ENCODE peak calls at places on chromosomes 5 and 9, in eight cellular contexts. S is tibial nerve; O is PC-9; Z is effector memory CD4-positive, alpha-beta T cell; P is heart right ventricle; R is left lung; I is Caco-2; D is CD8-positive, alpha-beta T cell. B is an unnamed sample. For H3K4me1, the result is how much of the 10 kb centered on the place peaks cover.

GRCh38 chr5:57754616-57755015 is 272.0 kb upstream of the ACTBL2 start:
- DNase-seq in S (no peak), O (no peak), Z (no peak), P (no peak), R (no peak), I (no peak), D (no peak), B (no peak)

GRCh38 chr5:149392718-149393117 is 13.6 kb upstream of the IL17B start:
- DNase-seq in S (no peak), O (no peak), Z (no peak), P (no peak), R (peak), I (no peak), D (no peak), B (no peak)

GRCh38 chr9:130334915-130335314 is 69.4 kb downstream of the HMCN2 start:
- DNase-seq in S (no peak), O (no peak), Z (no peak), P (no peak), R (no peak), I (no peak), D (no peak), B (no peak)

GRCh38 chr5:135934939-135935338 is 19.8 kb downstream of the LECT2 start:
- DNase-seq in S (no peak), O (no peak), Z (no peak), P (no peak), R (no peak), I (no peak), D (no peak), B (no peak)

GRCh38 chr5:94807985-94808384 is 189.5 kb downstream of the SLF1 start:
- DNase-seq in S (no peak), O (no peak), Z (no peak), P (no peak), R (no peak), I (no peak), D (no peak), B (no peak)

GRCh38 chr5:154273963-154274827 is 83.7 kb downstream of the GALNT10 start:
- DNase-seq in S (no peak), O (no peak), Z (no peak), P (no peak), R (no peak), I (no peak), D (no peak), B (no peak)

GRCh38 chr5:121503111-121503840 is 348.4 kb upstream of the FTMT start:
- DNase-seq in S (peak), O (peak), Z (no peak), P (peak), R (peak), I (no peak), D (no peak), B (no peak)

GRCh38 chr5:169548315-169548714 is 35.3 kb upstream of the SPDL1 start:
- DNase-seq in S (no peak), O (no peak), Z (no peak), P (no peak), R (no peak), I (no peak), D (no peak), B (no peak)

GRCh38 chr5:93582677-93583524 is at the start of gene NR2F1:
- DNase-seq in S (peak), O (peak), Z (no peak), P (peak), R (peak), I (peak), D (no peak), B (peak)

GRCh38 chr5:90612930-90613329 is 54.3 kb downstream of the ADGRV1 start:
- DNase-seq in S (no peak), O (no peak), Z (no peak), P (no peak), R (no peak), I (no peak), D (no peak), B (no peak)

GRCh38 chr9:130177898-130178805 is 5.9 kb downstream of the NCS1 start:
- DNase-seq in S (no peak), O (no peak), Z (no peak), P (no peak), R (no peak), I (no peak), D (no peak), B (no peak)

GRCh38 chr5:114857951-114858401 is 311.7 kb downstream of the TRIM36 start:
- DNase-seq in S (no peak), O (no peak), Z (no peak), P (no peak), R (no peak), I (no peak), D (no peak), B (no peak)

GRCh38 chr9:114314881-114315722 is 7.8 kb upstream of the ORM1 start:
- DNase-seq in S (no peak), O (no peak), Z (no peak), P (no peak), R (peak), I (peak), D (no peak), B (peak)

GRCh38 chr5:81750308-81751008 is 439 bp downstream of the SSBP2 start:
- DNase-seq in S (no peak), O (peak), Z (no peak), P (no peak), R (no peak), I (no peak), D (peak), B (no peak)

GRCh38 chr9:89739531-89740315 is 134.9 kb downstream of the GADD45G start:
- DNase-seq in S (no peak), O (no peak), Z (no peak), P (no peak), R (no peak), I (no peak), D (no peak), B (no peak)

GRCh38 chr9:130347931-130348330 is 82.4 kb downstream of the HMCN2 start:
- DNase-seq in S (no peak), O (no peak), Z (no peak), P (no peak), R (no peak), I (no peak), D (no peak), B (no peak)

GRCh38 chr5:77876862-77877502 is 100.8 kb upstream of the TBCA start:
- DNase-seq in S (no peak), O (no peak), Z (no peak), P (no peak), R (no peak), I (no peak), D (no peak), B (no peak)

GRCh38 chr5:22500521-22500920 is 352.6 kb downstream of the CDH12 start:
- DNase-seq in S (no peak), O (no peak), Z (no peak), P (no peak), R (no peak), I (no peak), D (no peak), B (no peak)

GRCh38 chr5:24623018-24623417 is 21.8 kb downstream of the CDH10 start:
- DNase-seq in S (no peak), O (no peak), Z (no peak), P (no peak), R (no peak), I (no peak), D (no peak), B (no peak)

GRCh38 chr5:86997501-86997900 is 270.2 kb upstream of the RASA1 start:
- DNase-seq in S (no peak), O (no peak), Z (no peak), P (no peak), R (no peak), I (no peak), D (no peak), B (no peak)

GRCh38 chr5:123819818-123820217 is 307.8 kb downstream of the CSNK1G3 start:
- DNase-seq in S (no peak), O (no peak), Z (no peak), P (no peak), R (no peak), I (no peak), D (no peak), B (no peak)

GRCh38 chr5:571791-572190 is 40.3 kb upstream of the CEP72 start:
- DNase-seq in S (no peak), O (no peak), Z (no peak), P (no peak), R (no peak), I (no peak), D (no peak), B (no peak)

GRCh38 chr9:6024035-6024554 is 8.7 kb upstream of the RANBP6 start:
- DNase-seq in S (no peak), O (peak), Z (no peak), P (no peak), R (no peak), I (no peak), D (no peak), B (no peak)

GRCh38 chr5:163705983-163706771 is 200.8 kb downstream of the MAT2B start:
- DNase-seq in S (no peak), O (no peak), Z (no peak), P (no peak), R (no peak), I (no peak), D (no peak), B (no peak)

GRCh38 chr5:10441083-10441991 is at the start of gene ROPN1L:
- DNase-seq in S (peak), O (peak), Z (peak), P (peak), R (peak), I (peak), D (peak), B (peak)

GRCh38 chr5:42636425-42636824 is 120.2 kb upstream of the CCDC152 start:
- DNase-seq in S (no peak), O (no peak), Z (no peak), P (no peak), R (no peak), I (no peak), D (no peak), B (no peak)

GRCh38 chr5:151082976-151083651 is 2.3 kb upstream of the TNIP1 start:
- DNase-seq in S (no peak), O (peak), Z (peak), P (no peak), R (peak), I (no peak), D (peak), B (no peak)

GRCh38 chr9:93094294-93095204 is 1.5 kb upstream of the CARD19 start:
- DNase-seq in S (peak), O (no peak), Z (no peak), P (peak), R (peak), I (no peak), D (no peak), B (peak)

GRCh38 chr5:15383469-15383868 is 116.5 kb upstream of the FBXL7 start:
- DNase-seq in S (no peak), O (no peak), Z (no peak), P (no peak), R (no peak), I (no peak), D (no peak), B (no peak)

GRCh38 chr9:134689320-134690181 is 47.9 kb downstream of the COL5A1 start:
- DNase-seq in S (peak), O (peak), Z (no peak), P (peak), R (peak), I (peak), D (no peak), B (peak)

GRCh38 chr9:99430301-99430700 is 208.2 kb downstream of the SEC61B start:
- DNase-seq in S (no peak), O (no peak), Z (no peak), P (no peak), R (peak), I (no peak), D (no peak), B (no peak)

GRCh38 chr5:39755986-39756385 is 331.2 kb upstream of the DAB2 start:
- DNase-seq in S (peak), O (peak), Z (no peak), P (peak), R (no peak), I (no peak), D (no peak), B (no peak)

GRCh38 chr5:157148734-157149615 is 6.3 kb upstream of the MED7 start:
- DNase-seq in S (peak), O (peak), Z (peak), P (peak), R (peak), I (peak), D (peak), B (peak)

GRCh38 chr5:135569755-135570452 is 8.9 kb downstream of the CXCL14 start:
- DNase-seq in S (no peak), O (no peak), Z (no peak), P (no peak), R (no peak), I (peak), D (no peak), B (no peak)

GRCh38 chr5:148248894-148249293 is 10.6 kb downstream of the MARCOL start:
- DNase-seq in S (no peak), O (no peak), Z (no peak), P (no peak), R (no peak), I (no peak), D (no peak), B (no peak)

GRCh38 chr9:36486454-36486932 is 86.2 kb upstream of the MELK start:
- DNase-seq in S (no peak), O (peak), Z (peak), P (peak), R (peak), I (no peak), D (peak), B (no peak)

DNA sequence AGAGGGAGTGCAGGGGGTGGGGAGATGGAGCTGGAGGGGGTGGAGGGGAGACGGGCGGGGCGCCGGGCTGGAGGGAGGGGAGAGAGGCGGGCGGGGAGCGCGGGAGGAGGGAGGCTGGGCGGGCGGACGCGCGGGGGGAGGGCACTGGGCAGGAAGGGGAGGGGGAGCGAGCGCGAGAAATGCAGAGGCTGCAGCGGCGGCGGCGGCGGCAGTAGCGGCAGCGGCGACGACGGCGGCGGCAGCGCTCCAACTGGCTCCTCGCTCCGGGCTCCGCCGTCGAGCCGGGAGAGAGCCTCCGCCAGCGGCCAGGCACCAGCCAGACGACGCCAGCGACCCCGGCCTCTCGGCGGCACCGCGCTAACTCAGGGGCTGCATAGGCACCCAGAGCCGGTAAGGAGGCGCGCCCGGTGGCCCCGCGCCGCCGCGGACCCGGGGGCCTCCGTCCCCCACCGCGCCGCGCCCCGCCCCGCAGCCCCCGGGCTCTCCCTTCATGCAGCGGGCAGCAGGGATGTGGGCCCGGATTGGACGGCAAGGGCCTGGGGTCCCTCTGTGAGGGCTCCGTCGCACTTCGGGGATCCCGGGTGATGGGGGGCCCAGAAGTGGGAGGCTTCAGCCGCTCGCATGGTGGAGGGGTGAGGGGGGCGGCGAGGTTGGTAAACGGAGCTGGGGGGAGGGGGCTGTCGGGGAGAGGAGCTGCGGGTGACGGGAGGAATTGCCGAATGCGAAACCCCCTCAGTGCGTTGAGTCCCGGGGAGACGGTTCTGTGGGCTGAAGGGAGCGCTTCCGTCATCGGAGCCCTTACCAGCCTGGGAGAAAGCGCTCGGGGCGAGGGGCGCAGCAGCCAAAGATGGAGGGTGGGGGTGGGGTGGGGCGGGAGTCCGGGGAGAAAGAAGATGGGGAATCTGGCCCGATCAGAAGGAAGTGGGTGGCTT is at the start of gene BASP1:
- DNase-seq in S (peak), O (no peak), Z (no peak), P (peak), R (peak), I (peak), D (peak), B (peak)
- H3K4me1 ChIP-seq in S (under half), O (under half), Z (under half), P (under half), R (under half), I (under half), D (under half), B (under half)

GRCh38 chr5:180350296-180350695 is 2.8 kb downstream of the GFPT2 start:
- DNase-seq in S (no peak), O (no peak), Z (no peak), P (no peak), R (no peak), I (no peak), D (no peak), B (no peak)
- H3K4me3 ChIP-seq in S (no peak), O (no peak), Z (no peak), P (peak), R (no peak), I (no peak), D (no peak), B (no peak)

DNA sequence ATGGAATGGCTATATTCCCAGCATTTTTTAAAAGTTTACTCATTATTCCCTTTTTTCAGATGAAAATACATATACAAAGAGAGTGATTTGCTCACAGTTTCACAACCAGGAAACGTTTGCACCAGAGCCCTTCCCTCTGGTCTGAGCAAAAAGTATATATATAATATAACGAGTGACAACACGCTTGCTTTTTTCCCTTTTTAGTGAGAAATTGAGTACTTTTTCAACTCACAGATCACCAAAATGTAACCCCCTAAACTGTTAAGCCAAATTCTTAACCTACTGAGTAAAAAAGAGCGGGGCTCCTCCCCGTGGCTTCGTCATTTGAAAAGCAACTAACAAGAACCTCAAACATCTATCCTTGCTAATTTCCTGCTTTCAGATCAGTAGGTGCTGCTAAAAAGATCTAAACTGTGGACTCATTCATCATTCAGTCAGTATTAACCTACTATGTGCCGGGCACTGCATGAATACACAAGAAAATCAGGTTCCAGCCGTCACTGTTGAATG is 955 bp upstream of the PTBP3 start:
- DNase-seq in S (peak), O (peak), Z (peak), P (no peak), R (peak), I (no peak), D (peak), B (no peak)
- H3K4me1 ChIP-seq in S (under half), O (under half), Z (under half), P (under half), R (under half), I (under half), D (under half), B (under half)

GRCh38 chr5:74543162-74543995 is 97.1 kb downstream of the ENC1 start:
- DNase-seq in S (no peak), O (peak), Z (no peak), P (no peak), R (peak), I (no peak), D (no peak), B (no peak)
- H3K4me3 ChIP-seq in S (no peak), O (peak), Z (no peak), P (no peak), R (no peak), I (no peak), D (no peak), B (no peak)

GRCh38 chr9:14231196-14231990 is 82.5 kb downstream of the NFIB start:
- DNase-seq in S (no peak), O (no peak), Z (no peak), P (no peak), R (no peak), I (no peak), D (no peak), B (no peak)

GRCh38 chr9:14238518-14238917 is 75.4 kb downstream of the NFIB start:
- DNase-seq in S (no peak), O (peak), Z (no peak), P (peak), R (no peak), I (no peak), D (no peak), B (no peak)

GRCh38 chr9:14238044-14238443 is 75.9 kb downstream of the NFIB start:
- DNase-seq in S (no peak), O (peak), Z (no peak), P (no peak), R (no peak), I (peak), D (no peak), B (no peak)

GRCh38 chr9:14240491-14240890 is 73.5 kb downstream of the NFIB start:
- DNase-seq in S (no peak), O (no peak), Z (no peak), P (no peak), R (no peak), I (no peak), D (no peak), B (no peak)

DNA sequence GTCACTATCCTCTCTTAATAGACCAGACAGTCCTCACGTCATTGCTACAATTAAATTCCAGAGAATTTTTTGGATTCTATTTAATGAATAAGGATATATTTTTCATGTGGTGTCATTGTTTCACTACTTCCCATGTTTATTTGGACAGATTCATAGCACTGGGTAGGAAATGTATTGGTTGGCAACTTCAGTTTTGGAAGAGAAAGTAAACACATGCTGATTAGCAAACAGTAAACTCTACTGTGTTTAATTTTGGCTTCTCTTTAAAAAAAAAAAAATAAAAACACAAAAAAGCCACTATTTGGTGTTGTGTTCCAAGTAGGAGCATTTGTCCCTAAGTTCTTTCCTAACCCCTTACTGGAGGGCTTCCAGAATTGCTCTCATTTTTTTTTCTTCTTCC is 77.4 kb downstream of the NFIB start:
- DNase-seq in S (no peak), O (no peak), Z (no peak), P (no peak), R (no peak), I (no peak), D (no peak), B (no peak)
- H3K4me1 ChIP-seq in S (under half), O (under half), Z (under half), P (half or more), R (under half), I (under half), D (under half), B (under half)

DNA sequence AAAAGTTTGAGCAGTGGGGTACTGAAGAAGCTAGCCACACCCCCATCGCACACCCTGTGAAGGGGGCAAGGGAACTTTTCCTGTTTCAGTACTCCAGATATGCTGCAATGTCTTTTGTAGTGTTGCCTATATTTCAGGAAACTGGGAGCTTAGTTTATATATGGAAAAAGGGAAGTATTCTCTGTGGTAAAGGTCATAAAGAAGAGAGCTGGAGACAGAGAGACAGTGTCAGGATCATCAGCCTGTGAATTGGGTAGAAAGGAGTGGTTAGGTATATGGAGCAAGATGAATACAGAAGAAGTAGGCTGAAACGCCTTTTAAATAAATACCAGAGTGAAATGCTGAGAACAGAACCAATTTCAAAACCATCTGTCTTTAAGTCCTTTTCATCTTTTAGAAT is 82.2 kb upstream of the C9orf72 start:
- DNase-seq in S (no peak), O (no peak), Z (no peak), P (no peak), R (no peak), I (no peak), D (no peak), B (no peak)
- H3K4me3 ChIP-seq in S (no peak), O (no peak), Z (no peak), P (no peak), R (no peak), I (no peak), D (no peak), B (no peak)

DNA sequence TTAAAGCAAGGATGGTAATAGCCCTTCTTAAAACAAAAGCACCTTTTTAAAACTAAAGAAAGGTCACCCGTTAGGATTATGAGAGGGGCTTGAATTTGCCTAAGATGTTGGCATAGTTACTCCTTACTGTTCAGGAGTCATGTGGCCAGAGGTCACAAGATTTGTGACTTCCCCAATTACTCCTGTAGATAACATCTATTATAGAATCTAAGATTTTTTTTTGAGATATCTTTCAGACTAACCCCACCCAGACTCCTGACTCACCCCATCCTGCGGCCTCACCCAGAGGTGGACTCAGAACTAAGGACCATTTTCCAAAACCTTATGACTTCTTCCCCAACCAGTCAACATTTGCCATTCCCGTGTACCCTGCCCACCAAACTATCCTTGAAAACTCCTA is 2.4 kb downstream of the CD180 start:
- DNase-seq in S (no peak), O (no peak), Z (no peak), P (no peak), R (no peak), I (no peak), D (no peak), B (no peak)
- H3K4me1 ChIP-seq in S (under half), O (under half), Z (under half), P (under half), R (under half), I (under half), D (under half), B (under half)